ENCODE peak calls at places on chromosome 1, in nine cellular contexts. U, K, X, F, V, B, W, D and H are unnamed samples.

GRCh38 chr1:192489748-192490147 is 85.8 kb upstream of the RGS1 start:
- DNase-seq in V (peak; percentile 23), X (peak; percentile 74), W (peak; percentile 25), D (peak; percentile 51), K (peak; percentile 96), F (peak; percentile 83), B (no peak), U (peak; percentile 84), H (no peak)

GRCh38 chr1:221829327-221830011 is 87.6 kb upstream of the DUSP10 start:
- DNase-seq in X (peak; percentile 82), W (no peak), D (no peak), V (no peak), K (peak; percentile 94), F (no peak), U (no peak), B (no peak), H (no peak)

GRCh38 chr1:171898956-171899355 is 57.7 kb downstream of the DNM3 start:
- DNase-seq in D (peak; percentile 10), V (no peak), U (no peak), K (no peak), B (no peak), X (no peak), F (no peak), W (peak; percentile 68), H (peak; percentile 88)

GRCh38 chr1:245363821-245364220 is 209.0 kb downstream of the KIF26B start:
- DNase-seq in F (no peak), K (no peak), B (no peak), X (no peak), U (peak; percentile 28), W (no peak), V (no peak), D (no peak), H (no peak)

GRCh38 chr1:62991152-62991551 is 207.2 kb downstream of the ATG4C start:
- DNase-seq in W (peak; percentile 22), K (no peak), B (no peak), X (peak; percentile 6), F (no peak), V (no peak), D (no peak), U (no peak), H (no peak)

GRCh38 chr1:244626709-244627108 is 26.2 kb upstream of the DESI2 start:
- DNase-seq in F (no peak), D (no peak), X (no peak), V (no peak), B (no peak), U (no peak), W (no peak), K (no peak), H (no peak)

GRCh38 chr1:180057883-180058396 is 96.7 kb upstream of the QSOX1 start:
- DNase-seq in V (no peak), B (no peak), X (no peak), W (no peak), F (no peak), K (no peak), D (no peak), U (no peak), H (no peak)

GRCh38 chr1:62218603-62219002 is 24.0 kb downstream of the L1TD1 start:
- DNase-seq in K (peak; percentile 42), W (no peak), B (no peak), D (no peak), X (no peak), F (no peak), V (no peak), U (no peak), H (no peak)

GRCh38 chr1:24216730-24217129 is 29.6 kb upstream of the IFNLR1 start:
- DNase-seq in X (no peak), V (no peak), U (no peak), W (no peak), D (no peak), K (no peak), F (no peak), B (no peak), H (no peak)

GRCh38 chr1:87226341-87226760 is 102.3 kb upstream of the LMO4 start:
- DNase-seq in W (peak; percentile 73), X (peak; percentile 96), B (no peak), V (no peak), D (no peak), K (peak; percentile 97), U (peak; percentile 76), F (no peak), H (peak; percentile 34)

GRCh38 chr1:212060632-212061472 is 25.3 kb downstream of the DTL start:
- DNase-seq in K (peak; percentile 27), U (no peak), D (no peak), F (no peak), V (no peak), W (no peak), B (no peak), X (peak; percentile 74), H (no peak)

GRCh38 chr1:2406451-2407041 is 5.8 kb downstream of the PEX10 start:
- DNase-seq in X (no peak), D (no peak), K (no peak), B (no peak), W (no peak), F (no peak), V (no peak), U (no peak), H (peak; percentile 32)

GRCh38 chr1:211514030-211514754 is 22.2 kb upstream of the RD3 start:
- DNase-seq in B (peak; percentile 71), U (peak; percentile 94), X (peak; percentile 95), W (peak; percentile 95), V (peak; percentile 84), K (peak; percentile 95), F (peak; percentile 93), D (peak; percentile 93), H (peak; percentile 94)

GRCh38 chr1:205597691-205598314 is 34.0 kb downstream of the ELK4 start:
- DNase-seq in U (no peak), B (no peak), F (no peak), K (no peak), W (no peak), V (no peak), D (no peak), X (no peak), H (no peak)

GRCh38 chr1:78004719-78005346 is at the start of gene DNAJB4:
- DNase-seq in X (peak; percentile 95), F (peak; percentile 98), W (peak; percentile 86), K (peak; percentile 98), D (peak; percentile 61), U (peak; percentile 93), B (peak; percentile 97), V (peak; percentile 94), H (peak; percentile 81)

GRCh38 chr1:207050768-207051614 is at the start of gene YOD1:
- DNase-seq in U (peak; percentile 96), F (peak; percentile 99), D (peak; percentile 91), X (peak; percentile 99), B (peak; percentile 85), V (peak; percentile 95), W (peak; percentile 97), K (peak; percentile 97), H (peak; percentile 95)

GRCh38 chr1:246987083-246987690 is 20.7 kb downstream of the ZNF695 start:
- DNase-seq in U (no peak), X (peak; percentile 14), B (no peak), F (no peak), D (no peak), V (no peak), W (peak; percentile 11), K (no peak), H (no peak)

DNA sequence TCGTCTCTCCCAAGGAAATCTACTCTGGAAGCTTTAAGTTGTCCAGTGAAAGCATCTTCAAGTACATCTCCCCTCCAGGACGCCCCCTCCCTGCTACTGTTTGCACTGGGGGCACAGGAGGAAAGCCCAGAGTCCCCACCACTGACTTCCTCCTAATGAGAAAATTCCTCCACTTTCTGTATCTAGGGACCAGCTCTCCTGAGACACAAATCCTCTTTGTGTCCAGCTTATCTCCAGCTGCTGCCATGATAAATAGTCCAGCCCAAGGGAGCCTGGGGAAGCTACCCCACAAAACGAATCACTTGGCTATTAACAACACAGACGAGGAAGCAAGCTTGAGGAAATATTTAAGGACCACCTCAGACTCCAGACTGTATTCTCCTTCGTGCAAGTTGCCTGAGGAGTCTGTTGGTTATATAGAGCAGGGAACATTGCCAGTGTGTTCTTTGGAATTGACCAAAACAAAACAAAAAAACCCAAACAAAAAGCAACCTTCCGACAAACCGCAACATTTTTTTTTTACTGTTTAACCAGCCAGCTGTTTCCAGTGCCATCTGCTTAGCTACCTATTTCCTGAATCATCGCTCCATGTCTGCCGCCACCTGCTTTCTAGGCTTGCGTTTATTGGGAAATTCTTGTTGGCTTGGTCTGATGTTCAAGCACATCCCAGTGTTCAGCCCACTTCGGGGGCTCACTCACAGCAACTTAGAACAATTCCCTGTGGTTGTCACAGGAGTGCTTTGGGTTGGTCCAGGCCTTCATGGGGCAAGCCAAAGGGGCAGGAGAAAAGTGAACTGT is 7.7 kb downstream of the C1orf226 start:
- DNase-seq in X (peak; percentile 62), W (no peak), V (no peak), U (peak; percentile 4), B (no peak), K (peak; percentile 48), F (peak; percentile 48), D (no peak), H (peak; percentile 79)
- TF ChIP-seq EZH2phosphoT487 in X (no peak), W (no peak), V (no peak), U (no peak), B (no peak), K (no peak), F (no peak), D (no peak), H (no peak)

DNA sequence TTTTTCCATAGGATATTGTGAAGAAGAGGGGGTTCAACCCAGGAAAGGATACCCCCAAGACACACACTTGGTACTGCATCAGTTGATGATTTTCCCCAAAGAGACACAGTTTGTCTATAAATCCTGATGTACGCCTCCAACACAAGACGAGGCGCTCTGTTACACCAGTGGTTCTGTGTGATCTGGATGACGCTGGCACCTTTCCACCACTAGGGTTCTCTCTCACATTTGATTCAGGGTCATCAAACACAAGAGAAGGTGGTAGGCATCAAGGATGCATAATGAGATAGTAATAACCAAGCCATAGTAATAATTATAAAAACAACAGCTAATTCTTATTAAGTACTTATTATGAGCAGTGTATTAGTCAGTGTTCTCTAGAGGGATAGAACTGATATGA is 508.8 kb upstream of the ZP4 start:
- DNase-seq in U (no peak), K (no peak), X (no peak), W (peak; percentile 50), B (no peak), D (no peak), F (no peak), V (no peak), H (peak; percentile 16)
- TF ChIP-seq EZH2phosphoT487 in U (no peak), K (no peak), X (no peak), W (no peak), B (no peak), D (no peak), F (no peak), V (no peak), H (no peak)

GRCh38 chr1:213135572-213135971 is 84.5 kb downstream of the RPS6KC1 start:
- DNase-seq in W (no peak), D (no peak), F (no peak), B (no peak), K (peak; percentile 60), X (peak; percentile 27), V (no peak), U (no peak), H (no peak)
- TF ChIP-seq EZH2phosphoT487 in W (no peak), D (no peak), F (no peak), B (no peak), K (no peak), X (no peak), V (no peak), U (no peak), H (no peak)

GRCh38 chr1:187570166-187570565 is 741.4 kb downstream of the PLA2G4A start:
- DNase-seq in D (no peak), X (no peak), U (no peak), W (no peak), F (no peak), V (no peak), K (peak; percentile 7), B (no peak), H (no peak)
- TF ChIP-seq EZH2phosphoT487 in D (no peak), X (no peak), U (no peak), W (no peak), F (no peak), V (no peak), K (no peak), B (no peak), H (no peak)